ENCODE peak calls at places on chromosomes 16 and 17, in ten cellular contexts. One of them, this sample, is unnamed.

GRCh38 chr17:65750166-65750565 is 188.7 kb upstream of the AXIN2 start:
- DNase-seq in heart left ventricle: no peak
- DNase-seq in GM12878: no peak
- DNase-seq in HCT116: no peak
- DNase-seq in adrenal gland: no peak
- DNase-seq in A549: no peak
- DNase-seq in IMR-90: no peak
- DNase-seq in stomach: no peak
- DNase-seq in testis: no peak
- DNase-seq in prostate gland: no peak
- DNase-seq in this sample: no peak

GRCh38 chr17:80886641-80887573 is 104.7 kb upstream of the CHMP6 start:
- DNase-seq in IMR-90: no peak
- DNase-seq in prostate gland: no peak
- DNase-seq in A549: no peak
- DNase-seq in HCT116: no peak
- DNase-seq in adrenal gland: no peak
- DNase-seq in heart left ventricle: no peak
- DNase-seq in GM12878: no peak
- DNase-seq in stomach: no peak
- DNase-seq in testis: no peak
- DNase-seq in this sample: no peak

GRCh38 chr17:17042851-17043667 is 802 bp downstream of the MPRIP start:
- DNase-seq in prostate gland: no peak
- DNase-seq in A549: no peak
- DNase-seq in HCT116: no peak
- DNase-seq in IMR-90: peak; percentile 66
- DNase-seq in stomach: no peak
- DNase-seq in testis: no peak
- DNase-seq in GM12878: no peak
- DNase-seq in adrenal gland: no peak
- DNase-seq in heart left ventricle: no peak
- DNase-seq in this sample: no peak

GRCh38 chr17:41308251-41308917 is 725 bp downstream of the KRTAP16-1 start:
- DNase-seq in IMR-90: no peak
- DNase-seq in stomach: no peak
- DNase-seq in prostate gland: peak; percentile 44
- DNase-seq in heart left ventricle: peak; percentile 85
- DNase-seq in GM12878: peak; percentile 40
- DNase-seq in adrenal gland: no peak
- DNase-seq in testis: no peak
- DNase-seq in A549: no peak
- DNase-seq in HCT116: no peak
- DNase-seq in this sample: peak; percentile 40

GRCh38 chr17:82234211-82235055 is 5.6 kb downstream of the SLC16A3 start:
- DNase-seq in heart left ventricle: peak; percentile 24
- DNase-seq in adrenal gland: no peak
- DNase-seq in stomach: no peak
- DNase-seq in prostate gland: no peak
- DNase-seq in testis: peak; percentile 54
- DNase-seq in HCT116: no peak
- DNase-seq in A549: no peak
- DNase-seq in GM12878: no peak
- DNase-seq in IMR-90: no peak
- DNase-seq in this sample: no peak

GRCh38 chr17:77810536-77810935 is 148.0 kb upstream of the TNRC6C start:
- DNase-seq in A549: no peak
- DNase-seq in stomach: no peak
- DNase-seq in GM12878: no peak
- DNase-seq in IMR-90: peak; percentile 33
- DNase-seq in heart left ventricle: peak; percentile 61
- DNase-seq in testis: peak; percentile 28
- DNase-seq in adrenal gland: peak; percentile 57
- DNase-seq in prostate gland: no peak
- DNase-seq in HCT116: no peak
- DNase-seq in this sample: no peak

GRCh38 chr16:58378401-58378800 is 13.9 kb upstream of the GINS3 start:
- DNase-seq in HCT116: no peak
- DNase-seq in GM12878: no peak
- DNase-seq in heart left ventricle: no peak
- DNase-seq in adrenal gland: no peak
- DNase-seq in A549: no peak
- DNase-seq in prostate gland: no peak
- DNase-seq in stomach: no peak
- DNase-seq in testis: no peak
- DNase-seq in IMR-90: no peak
- DNase-seq in this sample: no peak

GRCh38 chr17:77769762-77770161 is 188.7 kb upstream of the TNRC6C start:
- DNase-seq in stomach: no peak
- DNase-seq in A549: no peak
- DNase-seq in heart left ventricle: no peak
- DNase-seq in testis: no peak
- DNase-seq in HCT116: no peak
- DNase-seq in prostate gland: no peak
- DNase-seq in IMR-90: no peak
- DNase-seq in GM12878: no peak
- DNase-seq in adrenal gland: no peak
- DNase-seq in this sample: no peak

GRCh38 chr17:47803201-47803600 is 18.4 kb downstream of the OSBPL7 start:
- DNase-seq in GM12878: no peak
- DNase-seq in prostate gland: no peak
- DNase-seq in stomach: no peak
- DNase-seq in A549: no peak
- DNase-seq in HCT116: no peak
- DNase-seq in testis: no peak
- DNase-seq in IMR-90: no peak
- DNase-seq in heart left ventricle: no peak
- DNase-seq in adrenal gland: no peak
- DNase-seq in this sample: no peak

GRCh38 chr16:1195393-1195666 is 29.7 kb downstream of the TPSG1 start:
- DNase-seq in GM12878: no peak
- DNase-seq in A549: no peak
- DNase-seq in prostate gland: no peak
- DNase-seq in testis: no peak
- DNase-seq in adrenal gland: no peak
- DNase-seq in HCT116: no peak
- DNase-seq in stomach: no peak
- DNase-seq in heart left ventricle: no peak
- DNase-seq in IMR-90: no peak
- DNase-seq in this sample: no peak

DNA sequence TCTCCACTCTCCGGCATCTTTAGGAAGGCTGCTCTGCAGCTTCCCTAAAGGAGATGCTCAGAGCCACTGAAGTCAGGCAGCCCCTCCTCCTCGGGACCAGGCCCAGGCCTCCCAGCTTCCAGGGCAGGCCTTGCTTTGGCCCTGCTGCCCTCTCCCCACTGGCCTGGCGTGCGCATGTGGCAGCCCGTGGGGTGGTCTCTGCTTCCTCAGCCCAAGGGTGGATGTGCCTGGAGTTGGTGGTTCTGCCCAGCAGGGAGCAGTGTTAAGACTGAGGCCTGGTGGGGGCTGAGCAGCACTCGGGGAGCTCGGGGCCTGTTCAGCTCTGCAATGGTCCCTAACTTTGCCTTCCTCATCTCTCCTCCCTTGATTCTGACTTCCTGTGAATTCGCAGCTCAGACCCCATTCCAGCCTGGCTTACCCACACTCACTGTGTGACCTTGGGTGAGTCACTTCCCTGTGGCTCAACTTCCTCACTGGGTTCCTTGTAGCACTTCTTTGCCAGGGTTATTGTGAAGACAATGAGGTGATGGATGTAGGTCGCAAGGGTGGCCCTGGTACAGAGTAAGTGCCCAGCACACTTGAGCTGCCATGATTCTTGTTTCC is 63.2 kb downstream of the NKD1 start:
- DNase-seq in testis: no peak
- DNase-seq in A549: no peak
- DNase-seq in GM12878: no peak
- DNase-seq in prostate gland: no peak
- DNase-seq in IMR-90: peak; percentile 6
- DNase-seq in HCT116: no peak
- DNase-seq in adrenal gland: no peak
- DNase-seq in stomach: no peak
- DNase-seq in heart left ventricle: no peak
- DNase-seq in this sample: no peak
- TF ChIP-seq CTCF in testis: no peak
- TF ChIP-seq CTCF in A549: no peak
- TF ChIP-seq CTCF in GM12878: peak; percentile 2
- TF ChIP-seq CTCF in prostate gland: no peak
- TF ChIP-seq CTCF in IMR-90: no peak
- TF ChIP-seq CTCF in HCT116: no peak
- TF ChIP-seq CTCF in adrenal gland: no peak
- TF ChIP-seq CTCF in stomach: no peak
- TF ChIP-seq CTCF in heart left ventricle: no peak
- TF ChIP-seq CTCF in this sample: no peak

GRCh38 chr17:38428150-38428642 is at the start of gene ARHGAP23:
- DNase-seq in testis: peak; percentile 70
- DNase-seq in prostate gland: peak; percentile 21
- DNase-seq in HCT116: no peak
- DNase-seq in adrenal gland: peak; percentile 85
- DNase-seq in heart left ventricle: peak; percentile 89
- DNase-seq in IMR-90: peak; percentile 72
- DNase-seq in GM12878: no peak
- DNase-seq in A549: peak; percentile 57
- DNase-seq in stomach: peak; percentile 64
- DNase-seq in this sample: peak; percentile 69
- TF ChIP-seq POLR2A in testis: no peak
- TF ChIP-seq POLR2A in prostate gland: no peak
- TF ChIP-seq POLR2A in HCT116: no peak
- TF ChIP-seq POLR2A in adrenal gland: no peak
- TF ChIP-seq POLR2A in heart left ventricle: peak; percentile 50
- TF ChIP-seq POLR2A in IMR-90: peak; percentile 24
- TF ChIP-seq POLR2A in GM12878: no peak
- TF ChIP-seq POLR2A in A549: peak; percentile 40
- TF ChIP-seq POLR2A in stomach: no peak
- TF ChIP-seq POLR2A in this sample: no peak

DNA sequence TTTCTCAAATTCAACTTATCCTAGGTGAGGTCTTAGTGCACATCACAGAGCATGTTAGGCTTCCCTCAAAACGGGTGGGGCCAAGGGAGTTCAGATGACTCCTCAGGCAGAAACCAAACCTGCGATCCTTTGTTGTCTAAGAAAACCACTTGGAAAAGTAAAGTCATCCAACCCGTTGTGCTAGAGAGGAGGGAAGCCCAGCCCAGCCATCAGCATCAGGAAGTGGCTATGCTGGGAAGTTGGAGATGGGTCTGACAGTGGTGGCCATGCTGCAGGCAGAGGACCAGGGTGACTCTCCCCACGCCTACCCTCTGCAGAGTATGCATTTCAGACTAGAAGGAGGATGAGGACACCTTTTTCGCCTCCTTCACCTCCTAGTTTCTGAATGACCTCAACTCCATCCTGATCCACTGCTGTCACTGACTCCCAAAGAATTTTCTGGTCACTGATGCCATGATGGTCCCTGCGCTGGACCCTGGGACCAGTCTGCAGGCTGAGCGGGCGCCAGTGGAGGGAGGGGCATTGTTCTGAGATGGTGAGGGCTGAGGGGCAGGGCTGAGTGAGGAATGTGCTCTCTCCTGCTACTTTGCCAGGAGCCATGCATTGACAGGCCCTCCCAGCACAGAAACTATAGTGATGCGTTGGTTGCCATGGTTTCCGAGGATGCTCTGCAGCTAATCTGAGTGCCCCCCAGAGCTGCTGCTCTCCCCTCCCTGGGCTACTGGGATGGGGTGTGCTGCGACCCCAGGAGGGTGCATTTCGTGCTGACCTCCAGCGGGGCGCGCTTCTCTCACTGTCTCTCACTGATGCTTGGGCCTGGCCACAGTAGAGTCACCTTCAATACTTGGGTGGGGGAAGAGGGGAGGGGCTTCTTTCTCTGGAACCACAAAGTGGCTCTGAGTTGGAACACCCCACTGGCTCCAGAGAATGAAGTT is 20.4 kb downstream of the ALOX12B start:
- DNase-seq in HCT116: no peak
- DNase-seq in prostate gland: no peak
- DNase-seq in GM12878: no peak
- DNase-seq in testis: no peak
- DNase-seq in heart left ventricle: no peak
- DNase-seq in adrenal gland: no peak
- DNase-seq in stomach: no peak
- DNase-seq in IMR-90: no peak
- DNase-seq in A549: no peak
- DNase-seq in this sample: no peak
- TF ChIP-seq CTCF in HCT116: no peak
- TF ChIP-seq CTCF in prostate gland: no peak
- TF ChIP-seq CTCF in GM12878: no peak
- TF ChIP-seq CTCF in testis: no peak
- TF ChIP-seq CTCF in heart left ventricle: no peak
- TF ChIP-seq CTCF in adrenal gland: no peak
- TF ChIP-seq CTCF in stomach: no peak
- TF ChIP-seq CTCF in IMR-90: no peak
- TF ChIP-seq CTCF in A549: no peak
- TF ChIP-seq CTCF in this sample: no peak

GRCh38 chr16:82876951-82877350 is 250.2 kb downstream of the CDH13 start:
- DNase-seq in adrenal gland: no peak
- DNase-seq in HCT116: no peak
- DNase-seq in heart left ventricle: no peak
- DNase-seq in IMR-90: no peak
- DNase-seq in prostate gland: no peak
- DNase-seq in stomach: no peak
- DNase-seq in testis: no peak
- DNase-seq in A549: no peak
- DNase-seq in GM12878: no peak
- DNase-seq in this sample: no peak

GRCh38 chr16:82874672-82875071 is 247.9 kb downstream of the CDH13 start:
- DNase-seq in GM12878: no peak
- DNase-seq in HCT116: no peak
- DNase-seq in heart left ventricle: no peak
- DNase-seq in IMR-90: no peak
- DNase-seq in testis: no peak
- DNase-seq in prostate gland: no peak
- DNase-seq in stomach: no peak
- DNase-seq in A549: no peak
- DNase-seq in adrenal gland: no peak
- DNase-seq in this sample: no peak

GRCh38 chr16:82878466-82878865 is 251.7 kb downstream of the CDH13 start:
- DNase-seq in GM12878: no peak
- DNase-seq in prostate gland: no peak
- DNase-seq in A549: no peak
- DNase-seq in testis: no peak
- DNase-seq in adrenal gland: no peak
- DNase-seq in heart left ventricle: no peak
- DNase-seq in stomach: no peak
- DNase-seq in HCT116: no peak
- DNase-seq in IMR-90: no peak
- DNase-seq in this sample: no peak

DNA sequence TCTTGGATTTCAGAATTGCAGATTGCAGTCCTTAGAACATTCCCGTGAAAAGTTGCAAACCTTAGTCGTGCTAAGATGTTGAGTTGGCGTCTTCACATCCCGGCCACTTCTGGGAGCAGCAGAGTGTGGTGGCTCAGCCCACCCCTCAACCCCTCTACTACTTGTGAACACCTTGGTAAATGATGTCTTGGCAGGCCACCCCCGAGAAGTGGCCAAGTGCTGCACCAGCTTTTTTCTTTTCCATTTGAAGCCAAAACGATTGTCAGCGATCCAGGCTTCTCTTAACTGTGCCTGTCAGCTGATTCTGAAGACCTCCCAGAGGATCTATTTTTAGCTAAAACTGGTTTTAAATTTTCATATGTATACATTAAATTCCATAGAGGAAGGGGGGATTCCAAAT is 247.5 kb downstream of the CDH13 start:
- DNase-seq in testis: no peak
- DNase-seq in HCT116: no peak
- DNase-seq in adrenal gland: no peak
- DNase-seq in A549: no peak
- DNase-seq in IMR-90: no peak
- DNase-seq in stomach: no peak
- DNase-seq in heart left ventricle: no peak
- DNase-seq in prostate gland: no peak
- DNase-seq in GM12878: no peak
- DNase-seq in this sample: no peak
- TF ChIP-seq POLR2A in testis: no peak
- TF ChIP-seq POLR2A in HCT116: no peak
- TF ChIP-seq POLR2A in adrenal gland: no peak
- TF ChIP-seq POLR2A in A549: no peak
- TF ChIP-seq POLR2A in IMR-90: no peak
- TF ChIP-seq POLR2A in stomach: no peak
- TF ChIP-seq POLR2A in heart left ventricle: no peak
- TF ChIP-seq POLR2A in prostate gland: no peak
- TF ChIP-seq POLR2A in GM12878: no peak
- TF ChIP-seq POLR2A in this sample: no peak